ENCODE peak calls at places on chromosomes 6 and 20, in five cellular contexts. T is tibial artery; O is esophagus squamous epithelium; E is CD8-positive, alpha-beta T cell; A is right atrium auricular region. V is an unnamed sample. For H3K9me3, the result is how much of the 10 kb centered on the place peaks cover.

GRCh38 chr6:144075884-144076283 is 19.5 kb downstream of the SF3B5 start:
- DNase-seq in T (no peak), O (no peak), E (no peak), A (no peak), V (no peak)

GRCh38 chr20:47231382-47232042 is 125.0 kb downstream of the ZMYND8 start:
- DNase-seq in T (no peak), O (no peak), E (no peak), A (no peak), V (no peak)

GRCh38 chr20:4161447-4162251 is 146.3 kb upstream of the RNF24 start:
- DNase-seq in T (no peak), O (no peak), E (no peak), A (no peak), V (no peak)

GRCh38 chr20:62231292-62231691 is 7.0 kb upstream of the OSBPL2 start:
- DNase-seq in T (no peak), O (no peak), E (no peak), A (no peak), V (no peak)

GRCh38 chr20:56843817-56844216 is 214.7 kb downstream of the TFAP2C start:
- DNase-seq in T (no peak), O (no peak), E (no peak), A (no peak), V (no peak)

GRCh38 chr6:105954148-105954547 is 132.0 kb upstream of the PRDM1 start:
- DNase-seq in T (no peak), O (no peak), E (no peak), A (no peak), V (no peak)

GRCh38 chr6:95142661-95143060 is 434.7 kb upstream of the MANEA start:
- DNase-seq in T (no peak), O (no peak), E (no peak), A (no peak), V (no peak)

GRCh38 chr20:6079011-6079410 is 25.2 kb upstream of the LRRN4 start:
- DNase-seq in T (no peak), O (no peak), E (no peak), A (no peak), V (no peak)

GRCh38 chr6:79763301-79763700 is 132.2 kb downstream of the SH3BGRL2 start:
- DNase-seq in T (no peak), O (no peak), E (no peak), A (no peak), V (no peak)

GRCh38 chr20:21294755-21295154 is 8.4 kb upstream of the XRN2 start:
- DNase-seq in T (no peak), O (no peak), E (no peak), A (no peak), V (no peak)

GRCh38 chr20:37969949-37970855 is 63.1 kb downstream of the TTI1 start:
- DNase-seq in T (no peak), O (no peak), E (no peak), A (peak), V (no peak)

GRCh38 chr6:131159578-131159977 is 24.3 kb downstream of the AKAP7 start:
- DNase-seq in T (no peak), O (no peak), E (no peak), A (no peak), V (no peak)

GRCh38 chr6:32947552-32948465 is 5.1 kb downstream of the HLA-DMA start:
- DNase-seq in T (no peak), O (no peak), E (no peak), A (no peak), V (no peak)

GRCh38 chr6:31940256-31940664 is 5.6 kb upstream of the CFB start:
- DNase-seq in T (no peak), O (no peak), E (no peak), A (no peak), V (no peak)

GRCh38 chr6:37612475-37612874 is 85.2 kb downstream of the MDGA1 start:
- DNase-seq in T (no peak), O (no peak), E (no peak), A (no peak), V (no peak)

GRCh38 chr6:20542927-20543602 is 8.8 kb downstream of the CDKAL1 start:
- DNase-seq in T (no peak), O (no peak), E (no peak), A (no peak), V (no peak)

GRCh38 chr20:62219101-62219991 is 732 bp downstream of the HRH3 start:
- DNase-seq in T (no peak), O (no peak), E (no peak), A (no peak), V (no peak)

GRCh38 chr6:148423601-148424270 is 81.1 kb downstream of the SASH1 start:
- DNase-seq in T (no peak), O (no peak), E (no peak), A (no peak), V (no peak)

GRCh38 chr20:41643504-41643938 is 25.3 kb upstream of the CHD6 start:
- DNase-seq in T (no peak), O (no peak), E (no peak), A (no peak), V (no peak)

GRCh38 chr6:17472653-17473183 is 79.3 kb downstream of the CAP2 start:
- DNase-seq in T (no peak), O (no peak), E (no peak), A (no peak), V (no peak)

GRCh38 chr6:138724015-138724414 is 49.6 kb upstream of the CCDC28A start:
- DNase-seq in T (peak), O (no peak), E (no peak), A (no peak), V (peak)

GRCh38 chr20:46293084-46293483 is 15.2 kb downstream of the CDH22 start:
- DNase-seq in T (no peak), O (no peak), E (no peak), A (no peak), V (no peak)

GRCh38 chr6:73290435-73290834 is 27.4 kb upstream of the KHDC1 start:
- DNase-seq in T (no peak), O (no peak), E (no peak), A (no peak), V (no peak)

GRCh38 chr6:114419175-114419574 is 76.4 kb upstream of the HS3ST5 start:
- DNase-seq in T (no peak), O (no peak), E (no peak), A (no peak), V (no peak)

GRCh38 chr20:8940311-8940710 is 128.6 kb upstream of the PLCB4 start:
- DNase-seq in T (peak), O (no peak), E (no peak), A (no peak), V (no peak)

GRCh38 chr6:135346747-135347146 is 150.8 kb downstream of the AHI1 start:
- DNase-seq in T (no peak), O (no peak), E (no peak), A (no peak), V (no peak)

GRCh38 chr20:45904583-45905504 is 7.1 kb downstream of the PLTP start:
- DNase-seq in T (no peak), O (no peak), E (no peak), A (no peak), V (no peak)

GRCh38 chr6:87706187-87706966 is 4.3 kb upstream of the AKIRIN2 start:
- DNase-seq in T (no peak), O (no peak), E (no peak), A (no peak), V (no peak)

GRCh38 chr6:141472550-141472949 is 660.2 kb upstream of the GJE1 start:
- DNase-seq in T (no peak), O (no peak), E (no peak), A (no peak), V (no peak)

GRCh38 chr6:38346291-38347079 is 293.2 kb downstream of the BTBD9 start:
- DNase-seq in T (no peak), O (no peak), E (no peak), A (no peak), V (no peak)

GRCh38 chr20:51700809-51701285 is 67.3 kb downstream of the ATP9A start:
- DNase-seq in T (no peak), O (no peak), E (no peak), A (no peak), V (no peak)

GRCh38 chr20:79565-79964 is 7.9 kb upstream of the DEFB125 start:
- DNase-seq in T (no peak), O (no peak), E (no peak), A (no peak), V (no peak)

GRCh38 chr6:15264902-15265761 is 19.3 kb downstream of the JARID2 start:
- DNase-seq in T (no peak), O (no peak), E (no peak), A (no peak), V (no peak)

GRCh38 chr6:119186490-119186889 is 108.0 kb upstream of the FAM184A start:
- DNase-seq in T (no peak), O (no peak), E (no peak), A (no peak), V (no peak)

GRCh38 chr6:89007209-89008001 is 44.0 kb upstream of the RNGTT start:
- DNase-seq in T (no peak), O (no peak), E (no peak), A (no peak), V (no peak)

GRCh38 chr6:89148016-89148750 is 2.3 kb downstream of the PM20D2 start:
- DNase-seq in T (no peak), O (no peak), E (no peak), A (no peak), V (no peak)

GRCh38 chr6:11732036-11732545 is 46.5 kb downstream of the ADTRP start:
- DNase-seq in T (peak), O (peak), E (no peak), A (peak), V (peak)

GRCh38 chr6:12767016-12767415 is 50.4 kb downstream of the PHACTR1 start:
- DNase-seq in T (no peak), O (no peak), E (no peak), A (no peak), V (no peak)

GRCh38 chr20:55069951-55070350 is 594.6 kb downstream of the DOK5 start:
- DNase-seq in T (no peak), O (no peak), E (no peak), A (no peak), V (no peak)
- H3K9me3 ChIP-seq in T (under half), O (under half), E (under half), A (under half), V (under half)

GRCh38 chr20:40110241-40110910 is 578.7 kb downstream of the MAFB start:
- DNase-seq in T (peak), O (no peak), E (no peak), A (no peak), V (peak)
- H3K9me3 ChIP-seq in T (under half), O (under half), E (under half), A (under half), V (under half)

DNA sequence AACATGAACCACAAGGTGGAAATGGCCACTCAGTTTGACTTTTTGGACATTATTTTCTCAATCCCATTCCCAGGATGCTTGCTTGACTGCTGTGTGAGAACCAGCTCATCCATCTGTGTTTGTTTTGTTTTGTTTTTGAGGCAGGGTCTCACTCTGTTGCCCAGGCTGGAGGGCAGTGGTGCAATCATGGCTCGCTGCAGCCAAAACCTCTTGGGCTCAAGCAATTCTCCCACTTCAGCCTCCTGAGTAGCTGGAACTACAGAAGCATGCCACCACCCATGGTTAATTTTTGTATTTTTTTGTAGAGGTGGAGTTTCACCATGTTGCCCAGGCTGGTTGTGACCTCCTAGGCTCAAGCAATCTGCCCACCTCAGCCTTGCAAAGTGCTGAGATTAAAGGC is 166.0 kb upstream of the CDH4 start:
- DNase-seq in T (no peak), O (no peak), E (no peak), A (no peak), V (no peak)
- H3K9me3 ChIP-seq in T (under half), O (under half), E (under half), A (under half), V (under half)

GRCh38 chr6:159305159-159305558 is 136.0 kb downstream of the FNDC1 start:
- DNase-seq in T (no peak), O (no peak), E (no peak), A (no peak), V (no peak)
- H3K9me3 ChIP-seq in T (under half), O (under half), E (under half), A (under half), V (under half)

DNA sequence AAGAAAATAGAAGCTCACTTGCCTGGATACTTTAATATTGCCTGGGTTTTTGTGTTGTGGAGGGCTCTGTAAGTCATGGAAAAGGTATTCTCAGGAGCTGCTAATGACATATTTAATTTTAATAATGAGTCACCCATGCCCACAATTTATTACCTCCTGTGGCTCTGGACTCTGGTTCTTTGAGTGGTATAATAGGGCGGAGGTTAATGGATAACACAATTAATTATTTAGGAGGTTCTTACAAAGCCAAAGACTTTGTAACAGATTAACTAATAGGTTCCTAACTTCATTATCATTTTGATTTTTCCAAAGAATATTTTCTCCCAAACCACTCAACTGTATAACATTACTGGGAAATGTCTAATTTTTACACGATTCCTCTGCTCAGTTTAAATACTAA is 29.3 kb downstream of the PHACTR3 start:
- DNase-seq in T (no peak), O (no peak), E (no peak), A (no peak), V (no peak)
- H3K9me3 ChIP-seq in T (under half), O (under half), E (under half), A (under half), V (under half)

GRCh38 chr6:22455378-22455777 is 114.0 kb upstream of the HDGFL1 start:
- DNase-seq in T (no peak), O (no peak), E (no peak), A (no peak), V (no peak)

GRCh38 chr6:22457986-22458385 is 111.4 kb upstream of the HDGFL1 start:
- DNase-seq in T (no peak), O (no peak), E (no peak), A (no peak), V (no peak)
- H3K9me3 ChIP-seq in T (under half), O (under half), E (under half), A (under half), V (under half)

GRCh38 chr6:67952948-67953347 is 682.1 kb upstream of the ADGRB3 start:
- DNase-seq in T (no peak), O (no peak), E (no peak), A (no peak), V (no peak)
- H3K9me3 ChIP-seq in T (under half), O (under half), E (under half), A (under half), V (under half)

V was measured in tibial nerve.